ENCODE peak calls at places on chromosomes 5 and 9, in four cellular contexts. One of them, this sample, is unnamed.
A peak's percentile ranks its signal among the peaks of the same experiment; 100 is the strongest.

GRCh38 chr5:5340206-5340729 is 82.2 kb upstream of the ICE1 start:
- DNase-seq in cardiac muscle cell: no peak
- DNase-seq in tibial artery: peak; percentile 80
- DNase-seq in CD4-positive, alpha-beta T cell: no peak
- DNase-seq in this sample: peak; percentile 68

GRCh38 chr9:87494970-87495471 is 2.6 kb upstream of the DAPK1 start:
- DNase-seq in cardiac muscle cell: peak; percentile 15
- DNase-seq in tibial artery: no peak
- DNase-seq in CD4-positive, alpha-beta T cell: no peak
- DNase-seq in this sample: peak; percentile 32

GRCh38 chr5:109873687-109874086 is 184.0 kb downstream of the MAN2A1 start:
- DNase-seq in cardiac muscle cell: no peak
- DNase-seq in tibial artery: no peak
- DNase-seq in CD4-positive, alpha-beta T cell: no peak
- DNase-seq in this sample: no peak

GRCh38 chr5:45694255-45694834 is 1.8 kb downstream of the HCN1 start:
- DNase-seq in cardiac muscle cell: peak; percentile 75
- DNase-seq in tibial artery: no peak
- DNase-seq in CD4-positive, alpha-beta T cell: no peak
- DNase-seq in this sample: no peak

GRCh38 chr9:6656901-6657300 is 11.4 kb upstream of the GLDC start:
- DNase-seq in cardiac muscle cell: no peak
- DNase-seq in tibial artery: no peak
- DNase-seq in CD4-positive, alpha-beta T cell: no peak
- DNase-seq in this sample: no peak

GRCh38 chr9:79408617-79409016 is 163.1 kb upstream of the TLE4 start:
- DNase-seq in cardiac muscle cell: no peak
- DNase-seq in tibial artery: no peak
- DNase-seq in CD4-positive, alpha-beta T cell: no peak
- DNase-seq in this sample: no peak

GRCh38 chr9:102796244-102796643 is 198.9 kb upstream of the CYLC2 start:
- DNase-seq in cardiac muscle cell: no peak
- DNase-seq in tibial artery: no peak
- DNase-seq in CD4-positive, alpha-beta T cell: no peak
- DNase-seq in this sample: no peak

GRCh38 chr5:90135979-90136378 is 273.6 kb downstream of the CETN3 start:
- DNase-seq in cardiac muscle cell: no peak
- DNase-seq in tibial artery: no peak
- DNase-seq in CD4-positive, alpha-beta T cell: no peak
- DNase-seq in this sample: no peak

GRCh38 chr9:127122176-127123151 is at the start of gene ANGPTL2:
- DNase-seq in cardiac muscle cell: peak; percentile 87
- DNase-seq in tibial artery: peak; percentile 90
- DNase-seq in CD4-positive, alpha-beta T cell: no peak
- DNase-seq in this sample: peak; percentile 89

GRCh38 chr9:134365791-134366222 is 39.6 kb downstream of the RXRA start:
- DNase-seq in cardiac muscle cell: peak; percentile 36
- DNase-seq in tibial artery: peak; percentile 70
- DNase-seq in CD4-positive, alpha-beta T cell: no peak
- DNase-seq in this sample: peak; percentile 86

GRCh38 chr5:151082274-151082902 is 1.6 kb upstream of the TNIP1 start:
- DNase-seq in cardiac muscle cell: peak; percentile 54
- DNase-seq in tibial artery: no peak
- DNase-seq in CD4-positive, alpha-beta T cell: no peak
- DNase-seq in this sample: no peak

GRCh38 chr5:138653502-138653901 is 78.3 kb upstream of the HSPA9 start:
- DNase-seq in cardiac muscle cell: peak; percentile 38
- DNase-seq in tibial artery: no peak
- DNase-seq in CD4-positive, alpha-beta T cell: no peak
- DNase-seq in this sample: no peak

GRCh38 chr9:122370869-122371467 is at the start of gene PTGS1:
- DNase-seq in cardiac muscle cell: peak; percentile 48
- DNase-seq in tibial artery: peak; percentile 57
- DNase-seq in CD4-positive, alpha-beta T cell: no peak
- DNase-seq in this sample: no peak

GRCh38 chr9:124180557-124180956 is 77.2 kb upstream of the NEK6 start:
- DNase-seq in cardiac muscle cell: peak; percentile 13
- DNase-seq in tibial artery: peak; percentile 38
- DNase-seq in CD4-positive, alpha-beta T cell: no peak
- DNase-seq in this sample: peak; percentile 21

GRCh38 chr5:6261256-6261655 is 117.1 kb downstream of the MED10 start:
- DNase-seq in cardiac muscle cell: no peak
- DNase-seq in tibial artery: no peak
- DNase-seq in CD4-positive, alpha-beta T cell: no peak
- DNase-seq in this sample: no peak

GRCh38 chr5:139415221-139415861 is 11.5 kb upstream of the SPATA24 start:
- DNase-seq in cardiac muscle cell: no peak
- DNase-seq in tibial artery: no peak
- DNase-seq in CD4-positive, alpha-beta T cell: no peak
- DNase-seq in this sample: peak; percentile 49

GRCh38 chr9:137988701-137989100 is 111.1 kb downstream of the CACNA1B start:
- DNase-seq in cardiac muscle cell: no peak
- DNase-seq in tibial artery: no peak
- DNase-seq in CD4-positive, alpha-beta T cell: no peak
- DNase-seq in this sample: no peak

GRCh38 chr5:84259221-84260045 is 125.2 kb downstream of the EDIL3 start:
- DNase-seq in cardiac muscle cell: no peak
- DNase-seq in tibial artery: no peak
- DNase-seq in CD4-positive, alpha-beta T cell: no peak
- DNase-seq in this sample: no peak

GRCh38 chr9:21996438-21996837 is 1.8 kb downstream of the CDKN2B-AS1 start:
- DNase-seq in cardiac muscle cell: no peak
- DNase-seq in tibial artery: no peak
- DNase-seq in CD4-positive, alpha-beta T cell: no peak
- DNase-seq in this sample: no peak

GRCh38 chr5:128081111-128081865 is 2.3 kb upstream of the SLC12A2 start:
- DNase-seq in cardiac muscle cell: no peak
- DNase-seq in tibial artery: no peak
- DNase-seq in CD4-positive, alpha-beta T cell: no peak
- DNase-seq in this sample: no peak

GRCh38 chr5:59335544-59335943 is 558.0 kb downstream of the PDE4D start:
- DNase-seq in cardiac muscle cell: no peak
- DNase-seq in tibial artery: no peak
- DNase-seq in CD4-positive, alpha-beta T cell: no peak
- DNase-seq in this sample: no peak

GRCh38 chr5:66197764-66198405 is 53.8 kb downstream of the SREK1 start:
- DNase-seq in cardiac muscle cell: no peak
- DNase-seq in tibial artery: no peak
- DNase-seq in CD4-positive, alpha-beta T cell: no peak
- DNase-seq in this sample: no peak

GRCh38 chr9:75378036-75378435 is 289.7 kb downstream of the OSTF1 start:
- DNase-seq in cardiac muscle cell: no peak
- DNase-seq in tibial artery: peak; percentile 89
- DNase-seq in CD4-positive, alpha-beta T cell: no peak
- DNase-seq in this sample: peak; percentile 36

GRCh38 chr5:80957031-80957761 is 3.0 kb upstream of the RASGRF2 start:
- DNase-seq in cardiac muscle cell: no peak
- DNase-seq in tibial artery: no peak
- DNase-seq in CD4-positive, alpha-beta T cell: no peak
- DNase-seq in this sample: no peak

GRCh38 chr5:77145666-77146065 is 58.6 kb upstream of the ZBED3 start:
- DNase-seq in cardiac muscle cell: no peak
- DNase-seq in tibial artery: no peak
- DNase-seq in CD4-positive, alpha-beta T cell: no peak
- DNase-seq in this sample: no peak

GRCh38 chr5:1783214-1783551 is 16.5 kb downstream of the MRPL36 start:
- DNase-seq in cardiac muscle cell: peak; percentile 79
- DNase-seq in tibial artery: no peak
- DNase-seq in CD4-positive, alpha-beta T cell: no peak
- DNase-seq in this sample: no peak

GRCh38 chr9:127917603-127918002 is 762 bp upstream of the ST6GALNAC4 start:
- DNase-seq in cardiac muscle cell: no peak
- DNase-seq in tibial artery: no peak
- DNase-seq in CD4-positive, alpha-beta T cell: no peak
- DNase-seq in this sample: no peak

GRCh38 chr5:122093861-122094650 is 16.0 kb upstream of the LOX start:
- DNase-seq in cardiac muscle cell: no peak
- DNase-seq in tibial artery: no peak
- DNase-seq in CD4-positive, alpha-beta T cell: no peak
- DNase-seq in this sample: no peak

GRCh38 chr9:112757300-112757883 is 6.8 kb downstream of the SNX30 start:
- DNase-seq in cardiac muscle cell: no peak
- DNase-seq in tibial artery: no peak
- DNase-seq in CD4-positive, alpha-beta T cell: no peak
- DNase-seq in this sample: no peak

GRCh38 chr9:134768332-134769083 is 112.1 kb upstream of the FCN2 start:
- DNase-seq in cardiac muscle cell: no peak
- DNase-seq in tibial artery: peak; percentile 32
- DNase-seq in CD4-positive, alpha-beta T cell: no peak
- DNase-seq in this sample: peak; percentile 31

GRCh38 chr5:34748431-34748830 is 90.5 kb upstream of the TTC23L start:
- DNase-seq in cardiac muscle cell: no peak
- DNase-seq in tibial artery: no peak
- DNase-seq in CD4-positive, alpha-beta T cell: no peak
- DNase-seq in this sample: no peak

GRCh38 chr9:83956288-83957028 is 23.6 kb downstream of the HNRNPK start:
- DNase-seq in cardiac muscle cell: no peak
- DNase-seq in tibial artery: peak; percentile 56
- DNase-seq in CD4-positive, alpha-beta T cell: peak; percentile 62
- DNase-seq in this sample: peak; percentile 64

GRCh38 chr5:132901036-132901435 is 27.6 kb downstream of the LEAP2 start:
- DNase-seq in cardiac muscle cell: no peak
- DNase-seq in tibial artery: no peak
- DNase-seq in CD4-positive, alpha-beta T cell: no peak
- DNase-seq in this sample: no peak

GRCh38 chr5:156431956-156432829 is 105.2 kb downstream of the SGCD start:
- DNase-seq in cardiac muscle cell: no peak
- DNase-seq in tibial artery: no peak
- DNase-seq in CD4-positive, alpha-beta T cell: no peak
- DNase-seq in this sample: no peak

GRCh38 chr5:56440871-56441740 is 208.0 kb upstream of the ANKRD55 start:
- DNase-seq in cardiac muscle cell: no peak
- DNase-seq in tibial artery: no peak
- DNase-seq in CD4-positive, alpha-beta T cell: no peak
- DNase-seq in this sample: peak; percentile 27

GRCh38 chr9:69180670-69181069 is 6.6 kb downstream of the TJP2 start:
- DNase-seq in cardiac muscle cell: no peak
- DNase-seq in tibial artery: peak; percentile 64
- DNase-seq in CD4-positive, alpha-beta T cell: no peak
- DNase-seq in this sample: no peak

GRCh38 chr5:58122157-58122556 is 337.7 kb downstream of the PLK2 start:
- DNase-seq in cardiac muscle cell: no peak
- DNase-seq in tibial artery: no peak
- DNase-seq in CD4-positive, alpha-beta T cell: no peak
- DNase-seq in this sample: no peak

GRCh38 chr5:14186132-14186830 is 43.1 kb downstream of the TRIO start:
- DNase-seq in cardiac muscle cell: no peak
- DNase-seq in tibial artery: no peak
- DNase-seq in CD4-positive, alpha-beta T cell: no peak
- DNase-seq in this sample: no peak
- H3K27ac ChIP-seq in cardiac muscle cell: peak overlapping the region; percentile 63
- H3K27ac ChIP-seq in tibial artery: peak overlapping the region; percentile 90
- H3K27ac ChIP-seq in CD4-positive, alpha-beta T cell: no peak overlapping the region
- H3K27ac ChIP-seq in this sample: peak overlapping the region; percentile 71

DNA sequence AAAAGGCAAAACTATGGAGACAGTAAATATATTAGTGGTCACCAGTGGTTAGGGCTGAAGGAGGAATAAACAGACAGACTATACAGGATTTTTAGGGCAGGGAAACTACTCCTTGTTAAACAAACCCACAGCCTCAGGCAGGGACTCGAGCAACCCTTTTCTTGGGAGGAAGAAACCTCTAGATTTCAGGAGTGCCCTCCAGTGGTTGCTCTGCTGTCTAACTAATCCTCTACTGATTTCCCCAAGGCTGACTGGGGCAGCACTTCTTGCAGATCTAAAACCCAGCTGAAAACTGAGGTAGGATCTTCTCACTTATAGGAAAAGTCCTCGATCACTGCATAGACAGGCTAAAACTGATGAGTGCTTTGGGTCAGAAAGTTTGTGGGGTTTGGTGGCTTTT is 176.8 kb downstream of the ISOC1 start:
- DNase-seq in cardiac muscle cell: peak; percentile 58
- DNase-seq in tibial artery: no peak
- DNase-seq in CD4-positive, alpha-beta T cell: no peak
- DNase-seq in this sample: no peak
- TF ChIP-seq CTCF in cardiac muscle cell: peak; percentile 60
- TF ChIP-seq CTCF in tibial artery: no peak
- TF ChIP-seq CTCF in CD4-positive, alpha-beta T cell: no peak
- TF ChIP-seq CTCF in this sample: no peak

GRCh38 chr5:131329187-131329540 is 65.3 kb downstream of the CDC42SE2 start:
- DNase-seq in cardiac muscle cell: no peak
- DNase-seq in tibial artery: no peak
- DNase-seq in CD4-positive, alpha-beta T cell: no peak
- DNase-seq in this sample: no peak
- H3K27ac ChIP-seq in cardiac muscle cell: peak overlapping the region; percentile 17
- H3K27ac ChIP-seq in tibial artery: no peak overlapping the region
- H3K27ac ChIP-seq in CD4-positive, alpha-beta T cell: no peak overlapping the region
- H3K27ac ChIP-seq in this sample: no peak overlapping the region

GRCh38 chr5:52881468-52881867 is 93.8 kb downstream of the ITGA1 start:
- DNase-seq in cardiac muscle cell: no peak
- DNase-seq in tibial artery: no peak
- DNase-seq in CD4-positive, alpha-beta T cell: no peak
- DNase-seq in this sample: no peak
- TF ChIP-seq CTCF in cardiac muscle cell: no peak
- TF ChIP-seq CTCF in tibial artery: no peak
- TF ChIP-seq CTCF in CD4-positive, alpha-beta T cell: no peak
- TF ChIP-seq CTCF in this sample: no peak

DNA sequence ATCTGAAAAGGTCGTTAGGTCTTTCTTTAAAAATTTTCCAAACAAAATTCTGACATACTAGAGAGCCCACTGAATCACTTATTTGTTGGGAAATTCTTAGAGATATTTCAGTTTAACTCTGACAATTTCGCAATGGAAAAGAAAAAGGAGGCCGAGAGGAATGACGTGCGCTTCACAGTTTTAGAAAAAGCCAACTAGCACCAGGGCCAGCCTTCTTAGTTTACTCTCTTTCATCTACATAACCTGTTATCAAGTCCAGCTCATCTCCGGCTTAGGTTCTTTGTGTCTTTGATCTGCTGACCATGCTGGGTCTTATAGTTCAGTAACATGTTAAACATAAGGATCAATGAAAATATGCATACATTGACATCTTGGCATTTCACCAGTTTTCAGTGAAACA is 201.7 kb upstream of the TAS2R1 start:
- DNase-seq in cardiac muscle cell: no peak
- DNase-seq in tibial artery: no peak
- DNase-seq in CD4-positive, alpha-beta T cell: no peak
- DNase-seq in this sample: no peak
- H3K27ac ChIP-seq in cardiac muscle cell: no peak overlapping the region
- H3K27ac ChIP-seq in tibial artery: no peak overlapping the region
- H3K27ac ChIP-seq in CD4-positive, alpha-beta T cell: no peak overlapping the region
- H3K27ac ChIP-seq in this sample: no peak overlapping the region

GRCh38 chr5:157520911-157521703 is 54.5 kb downstream of the ADAM19 start:
- DNase-seq in cardiac muscle cell: no peak
- DNase-seq in tibial artery: peak; percentile 53
- DNase-seq in CD4-positive, alpha-beta T cell: no peak
- DNase-seq in this sample: no peak
- TF ChIP-seq CTCF in cardiac muscle cell: peak; percentile 56
- TF ChIP-seq CTCF in tibial artery: peak; percentile 21
- TF ChIP-seq CTCF in CD4-positive, alpha-beta T cell: no peak
- TF ChIP-seq CTCF in this sample: no peak

DNA sequence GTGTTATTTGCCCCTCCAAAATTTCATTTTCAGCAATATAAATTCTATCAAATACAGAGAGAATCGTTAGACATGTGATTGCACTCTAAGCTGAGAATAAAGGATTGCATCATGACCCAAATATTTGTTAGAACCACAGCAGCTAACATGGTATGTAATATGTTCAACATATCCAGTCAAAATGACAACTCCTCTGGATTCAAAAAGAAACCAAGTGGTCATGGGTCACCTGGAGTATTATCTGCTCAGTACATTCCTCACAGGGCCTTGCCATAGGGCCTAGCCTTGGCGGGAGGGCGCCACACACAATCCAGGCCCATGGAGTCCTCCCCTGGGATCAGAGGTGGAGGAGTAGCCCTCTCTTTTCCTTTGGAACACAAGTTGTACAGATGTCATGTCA is 179.2 kb downstream of the HSD17B3 start:
- DNase-seq in cardiac muscle cell: no peak
- DNase-seq in tibial artery: no peak
- DNase-seq in CD4-positive, alpha-beta T cell: no peak
- DNase-seq in this sample: no peak
- H3K27ac ChIP-seq in cardiac muscle cell: no peak overlapping the region
- H3K27ac ChIP-seq in tibial artery: no peak overlapping the region
- H3K27ac ChIP-seq in CD4-positive, alpha-beta T cell: no peak overlapping the region
- H3K27ac ChIP-seq in this sample: no peak overlapping the region